ENCODE peak calls at places on chromosomes 6 and 20, in six cellular contexts. Z is CD4-positive, alpha-beta T cell; U is stimulated activated CD4-positive, alpha-beta T cell treated with anti-CD3 and anti-CD28 coated beads, Interleukin-1b, Interleukin-23, amount 100 ng/mL, for 4 hours; R is type B pancreatic cell; C is nephron progenitor cell; E is T-helper 17 cell. F is an unnamed sample.

GRCh38 chr20:10077081-10077471 is 42.3 kb downstream of the ANKEF1 start:
- DNase-seq in Z (no peak), U (no peak), R (no peak), C (peak; percentile 11), E (no peak), F (no peak)

GRCh38 chr20:23311932-23312331 is 38.7 kb upstream of the NXT1 start:
- DNase-seq in Z (no peak), U (no peak), R (no peak), C (no peak), E (no peak), F (peak; percentile 50)

GRCh38 chr6:19772891-19773290 is 64.3 kb upstream of the ID4 start:
- DNase-seq in Z (no peak), U (no peak), R (no peak), C (no peak), E (no peak), F (no peak)

GRCh38 chr20:62583424-62583920 is 58.8 kb upstream of the SLCO4A1 start:
- DNase-seq in Z (no peak), U (no peak), R (no peak), C (no peak), E (no peak), F (peak; percentile 59)

GRCh38 chr6:34810936-34811632 is 19.2 kb downstream of the BLTP3A start:
- DNase-seq in Z (no peak), U (no peak), R (no peak), C (no peak), E (no peak), F (no peak)

GRCh38 chr6:151209071-151209831 is 30.5 kb upstream of the AKAP12 start:
- DNase-seq in Z (no peak), U (no peak), R (no peak), C (no peak), E (no peak), F (peak; percentile 71)

GRCh38 chr6:31356216-31356945 is 598 bp downstream of the HLA-B start:
- DNase-seq in Z (peak; percentile 17), U (peak; percentile 41), R (no peak), C (peak; percentile 34), E (no peak), F (peak; percentile 72)

GRCh38 chr20:5580940-5581708 is 169.1 kb upstream of the SHLD1 start:
- DNase-seq in Z (no peak), U (no peak), R (no peak), C (no peak), E (no peak), F (no peak)

GRCh38 chr6:34425498-34426410 is at the start of gene RPS10:
- DNase-seq in Z (peak; percentile 89), U (peak; percentile 93), R (peak; percentile 96), C (peak; percentile 96), E (peak; percentile 85), F (peak; percentile 97)

GRCh38 chr6:119267506-119267905 is 82.1 kb downstream of the MAN1A1 start:
- DNase-seq in Z (no peak), U (no peak), R (no peak), C (no peak), E (no peak), F (no peak)

GRCh38 chr6:163955131-163955530 is 540.6 kb downstream of the QKI start:
- DNase-seq in Z (no peak), U (no peak), R (no peak), C (no peak), E (no peak), F (no peak)

GRCh38 chr6:40917603-40918002 is 121.4 kb downstream of the UNC5CL start:
- DNase-seq in Z (no peak), U (no peak), R (no peak), C (no peak), E (no peak), F (no peak)

GRCh38 chr20:44570369-44570768 is 12.0 kb upstream of the PKIG start:
- DNase-seq in Z (no peak), U (no peak), R (no peak), C (no peak), E (no peak), F (no peak)

GRCh38 chr20:45823949-45824835 is 2.9 kb downstream of the TNNC2 start:
- DNase-seq in Z (peak; percentile 32), U (peak; percentile 31), R (no peak), C (peak; percentile 25), E (peak; percentile 44), F (peak; percentile 77)

GRCh38 chr20:23123886-23124285 is 37.8 kb upstream of the CD93 start:
- DNase-seq in Z (no peak), U (no peak), R (no peak), C (no peak), E (no peak), F (no peak)

GRCh38 chr20:58308290-58308679 is 1.2 kb upstream of the RAB22A start:
- DNase-seq in Z (no peak), U (no peak), R (no peak), C (no peak), E (no peak), F (no peak)

GRCh38 chr20:62010551-62011402 is 54.9 kb downstream of the TAF4 start:
- DNase-seq in Z (peak; percentile 54), U (peak; percentile 32), R (no peak), C (peak; percentile 66), E (peak; percentile 40), F (peak; percentile 76)

GRCh38 chr6:75334266-75335040 is 49.9 kb upstream of the TMEM30A start:
- DNase-seq in Z (no peak), U (no peak), R (no peak), C (peak; percentile 18), E (no peak), F (peak; percentile 61)

GRCh38 chr6:11869656-11870340 is 91.2 kb upstream of the ADTRP start:
- DNase-seq in Z (no peak), U (no peak), R (no peak), C (no peak), E (no peak), F (peak; percentile 49)

GRCh38 chr6:41732601-41733348 is 2.6 kb downstream of the TFEB start:
- DNase-seq in Z (peak; percentile 26), U (peak; percentile 29), R (no peak), C (no peak), E (peak; percentile 32), F (peak; percentile 36)

GRCh38 chr20:37516697-37517370 is 4.2 kb upstream of the NNAT start:
- DNase-seq in Z (no peak), U (no peak), R (no peak), C (no peak), E (no peak), F (peak; percentile 86)

GRCh38 chr6:6689413-6690143 is 101.1 kb downstream of the LY86 start:
- DNase-seq in Z (no peak), U (no peak), R (no peak), C (no peak), E (no peak), F (no peak)

GRCh38 chr6:97885844-97886243 is 602.8 kb upstream of the MMS22L start:
- DNase-seq in Z (no peak), U (no peak), R (no peak), C (peak; percentile 3), E (no peak), F (peak; percentile 57)

GRCh38 chr20:56440346-56441007 is 27.9 kb upstream of the RTF2 start:
- DNase-seq in Z (peak; percentile 30), U (no peak), R (no peak), C (no peak), E (peak; percentile 22), F (no peak)

GRCh38 chr6:30691208-30691872 is 556 bp upstream of the NRM start:
- DNase-seq in Z (no peak), U (no peak), R (no peak), C (no peak), E (no peak), F (peak; percentile 47)

GRCh38 chr6:134698228-134698627 is 251.7 kb downstream of the ALDH8A1 start:
- DNase-seq in Z (no peak), U (no peak), R (no peak), C (no peak), E (no peak), F (no peak)

GRCh38 chr6:125086716-125087115 is 66.9 kb upstream of the TPD52L1 start:
- DNase-seq in Z (no peak), U (no peak), R (no peak), C (no peak), E (no peak), F (no peak)

GRCh38 chr6:4446982-4447381 is 311.6 kb upstream of the ECI2 start:
- DNase-seq in Z (no peak), U (no peak), R (no peak), C (no peak), E (no peak), F (no peak)

GRCh38 chr20:34705008-34705382 is 851 bp downstream of the TP53INP2 start:
- DNase-seq in Z (no peak), U (no peak), R (no peak), C (no peak), E (no peak), F (no peak)

GRCh38 chr6:7086488-7086887 is 21.3 kb upstream of the RREB1 start:
- DNase-seq in Z (no peak), U (peak; percentile 29), R (no peak), C (no peak), E (no peak), F (no peak)

GRCh38 chr6:156182356-156182755 is 594.8 kb upstream of the ARID1B start:
- DNase-seq in Z (no peak), U (no peak), R (no peak), C (no peak), E (no peak), F (no peak)

GRCh38 chr20:48635791-48636267 is 192.0 kb downstream of the PREX1 start:
- DNase-seq in Z (peak; percentile 35), U (peak; percentile 62), R (no peak), C (peak; percentile 83), E (peak; percentile 45), F (peak; percentile 71)

GRCh38 chr6:16168858-16169257 is 40.0 kb downstream of the MYLIP start:
- DNase-seq in Z (no peak), U (no peak), R (no peak), C (no peak), E (no peak), F (peak; percentile 80)

GRCh38 chr20:43781215-43781614 is 54.4 kb upstream of the GTSF1L start:
- DNase-seq in Z (no peak), U (no peak), R (no peak), C (no peak), E (no peak), F (no peak)

F was measured in left kidney.